ENCODE peak calls at places on chromosomes 11 and 22, in nine cellular contexts. R, B, F, C, I, H, K, G and S are unnamed samples.

GRCh38 chr11:66603072-66603471 is 10.1 kb downstream of the CCS start:
- DNase-seq in R (no peak), K (peak; percentile 29), I (no peak), B (no peak), H (no peak), C (no peak), G (no peak), F (no peak), S (no peak)

GRCh38 chr11:9814108-9814507 is 150.2 kb downstream of the SWAP70 start:
- DNase-seq in B (no peak), G (no peak), H (no peak), C (no peak), F (no peak), I (no peak), R (no peak), K (no peak), S (no peak)

GRCh38 chr11:64232182-64233018 is 2.0 kb upstream of the VEGFB start:
- DNase-seq in C (peak; percentile 32), I (no peak), K (peak; percentile 50), F (peak; percentile 57), G (no peak), R (no peak), B (no peak), H (no peak), S (no peak)

GRCh38 chr11:67545280-67545679 is 22.0 kb upstream of the CABP2 start:
- DNase-seq in C (no peak), K (no peak), B (peak; percentile 85), I (no peak), F (peak; percentile 89), G (no peak), H (no peak), R (peak; percentile 32), S (no peak)

GRCh38 chr11:62928011-62928410 is 6.8 kb upstream of the CHRM1 start:
- DNase-seq in K (peak; percentile 34), B (no peak), C (no peak), H (no peak), R (no peak), I (peak; percentile 82), F (no peak), G (no peak), S (no peak)

GRCh38 chr11:78941226-78941851 is 366.7 kb upstream of the NARS2 start:
- DNase-seq in C (no peak), R (no peak), G (no peak), K (peak; percentile 87), F (no peak), B (no peak), H (no peak), I (no peak), S (no peak)

GRCh38 chr11:72528121-72528520 is 93.8 kb upstream of the CLPB start:
- DNase-seq in C (no peak), R (no peak), H (no peak), G (no peak), F (no peak), K (no peak), B (no peak), I (no peak), S (no peak)

GRCh38 chr22:39010946-39011625 is 3.0 kb upstream of the APOBEC3C start:
- DNase-seq in R (no peak), F (no peak), K (peak; percentile 71), G (no peak), B (no peak), H (no peak), C (no peak), I (no peak), S (no peak)

GRCh38 chr11:31711137-31711536 is 100.0 kb downstream of the PAX6 start:
- DNase-seq in H (no peak), R (no peak), B (no peak), I (no peak), G (no peak), C (no peak), F (no peak), K (no peak), S (no peak)

GRCh38 chr11:36354221-36355003 is 58.3 kb downstream of the PRR5L start:
- DNase-seq in C (no peak), H (no peak), I (no peak), R (no peak), F (no peak), G (no peak), B (no peak), K (no peak), S (no peak)

GRCh38 chr11:17250561-17251350 is 25.8 kb upstream of the NUCB2 start:
- DNase-seq in K (no peak), C (no peak), F (no peak), G (no peak), B (no peak), R (no peak), I (no peak), H (no peak), S (no peak)

GRCh38 chr22:27873476-27873875 is 45.6 kb downstream of the PITPNB start:
- DNase-seq in B (no peak), I (no peak), K (no peak), C (peak; percentile 52), G (no peak), R (no peak), F (no peak), H (no peak), S (no peak)

GRCh38 chr11:67503119-67504022 is 1.8 kb downstream of the PITPNM1 start:
- DNase-seq in H (no peak), I (peak; percentile 43), K (no peak), F (no peak), R (no peak), C (no peak), B (no peak), G (no peak), S (no peak)

GRCh38 chr11:35009941-35010337 is 93.5 kb downstream of the PDHX start:
- DNase-seq in G (no peak), B (no peak), C (no peak), K (no peak), R (no peak), F (no peak), H (no peak), I (no peak), S (no peak)

GRCh38 chr22:23180301-23180892 is at the start of gene BCR:
- DNase-seq in R (peak; percentile 83), K (peak; percentile 95), C (peak; percentile 80), B (peak; percentile 82), G (peak; percentile 89), I (peak; percentile 95), F (peak; percentile 100), H (no peak), S (peak; percentile 51)

GRCh38 chr22:34214372-34214771 is 294.1 kb upstream of the LARGE1 start:
- DNase-seq in C (no peak), I (no peak), H (no peak), F (no peak), K (no peak), B (no peak), G (no peak), R (no peak), S (no peak)

GRCh38 chr22:32511776-32512175 is 37.2 kb downstream of the FBXO7 start:
- DNase-seq in G (no peak), K (no peak), B (no peak), F (no peak), R (no peak), H (no peak), C (no peak), I (no peak), S (no peak)
- TF ChIP-seq EP300 in G (no peak), K (no peak), B (no peak), F (no peak), R (no peak), H (no peak), C (no peak), I (no peak), S (no peak)

GRCh38 chr22:37273126-37273845 is 9.0 kb upstream of the CYTH4 start:
- DNase-seq in G (no peak), I (no peak), F (peak; percentile 54), K (no peak), H (no peak), B (no peak), C (no peak), R (no peak), S (no peak)
- H3K27ac ChIP-seq in G (no peak overlapping the region), I (peak overlapping the region; percentile 78), F (peak overlapping the region; percentile 63), K (no peak overlapping the region), H (no peak overlapping the region), B (no peak overlapping the region), C (no peak overlapping the region), R (no peak overlapping the region), S (no peak overlapping the region)

GRCh38 chr11:69770525-69770924 is 4.6 kb downstream of the FGF4 start:
- DNase-seq in F (peak; percentile 28), I (no peak), H (no peak), G (no peak), B (no peak), K (no peak), R (no peak), C (no peak), S (no peak)

GRCh38 chr11:69773626-69774353 is 1.4 kb downstream of the FGF4 start:
- DNase-seq in C (no peak), K (peak; percentile 74), I (no peak), R (no peak), F (no peak), G (no peak), B (no peak), H (no peak), S (no peak)

GRCh38 chr11:69772646-69773045 is 2.5 kb downstream of the FGF4 start:
- DNase-seq in H (no peak), R (no peak), C (no peak), B (no peak), G (no peak), F (no peak), I (no peak), K (no peak), S (no peak)

GRCh38 chr11:69774354-69775162 is 583 bp downstream of the FGF4 start:
- DNase-seq in F (no peak), G (no peak), R (no peak), B (no peak), C (no peak), H (no peak), K (peak; percentile 79), I (peak; percentile 41), S (no peak)

GRCh38 chr11:69771466-69771865 is 3.7 kb downstream of the FGF4 start:
- DNase-seq in I (no peak), K (no peak), G (no peak), R (no peak), B (no peak), F (no peak), H (no peak), C (no peak), S (no peak)
- H3K27me3 ChIP-seq in I (peaks cover 32% of the 10 kb centered on the region), K (no peaks in the 10 kb centered on the region), G (peaks cover 21% of the 10 kb centered on the region), R (peaks cover 21% of the 10 kb centered on the region), B (peaks cover 76% of the 10 kb centered on the region), F (peaks cover 69% of the 10 kb centered on the region), H (peaks cover 89% of the 10 kb centered on the region), C (no peaks in the 10 kb centered on the region), S (no peaks in the 10 kb centered on the region)

GRCh38 chr11:2630679-2631078 is 69.1 kb downstream of the KCNQ1OT1 start:
- DNase-seq in I (no peak), K (no peak), C (no peak), R (no peak), G (no peak), H (no peak), F (no peak), B (no peak), S (no peak)
- TF ChIP-seq EP300 in I (no peak), K (no peak), C (no peak), R (no peak), G (no peak), H (no peak), F (no peak), B (no peak), S (no peak)